ENCODE peak calls at places on chromosomes 12 and 14, in four cellular contexts. D, Q, F and J are unnamed samples.

GRCh38 chr14:104799657-104800599 is 973 bp upstream of the ZBTB42 start:
- DNase-seq in D (no peak), Q (peak), F (peak), J (peak)

GRCh38 chr14:51818748-51819386 is 41.5 kb upstream of the GNG2 start:
- DNase-seq in D (peak), Q (no peak), F (no peak), J (peak)

GRCh38 chr12:87509233-87509820 is 519.9 kb downstream of the C12orf50 start:
- DNase-seq in D (no peak), Q (peak), F (no peak), J (no peak)

GRCh38 chr12:97267803-97268202 is 194.8 kb upstream of the RMST start:
- DNase-seq in D (no peak), Q (no peak), F (no peak), J (no peak)

GRCh38 chr14:102717211-102717610 is 60.0 kb upstream of the TRAF3 start:
- DNase-seq in D (no peak), Q (no peak), F (no peak), J (no peak)

GRCh38 chr14:69600304-69600891 is 11.0 kb upstream of the SUSD6 start:
- DNase-seq in D (no peak), Q (no peak), F (no peak), J (no peak)

GRCh38 chr12:100141998-100142850 is 450 bp downstream of the BLTP3B start:
- DNase-seq in D (peak), Q (peak), F (peak), J (peak)

GRCh38 chr12:79681008-79681590 is 9.7 kb downstream of the PAWR start:
- DNase-seq in D (no peak), Q (no peak), F (no peak), J (no peak)

GRCh38 chr12:12992418-12993175 is 7.5 kb downstream of the HEBP1 start:
- DNase-seq in D (no peak), Q (no peak), F (no peak), J (no peak)

GRCh38 chr12:57476162-57476992 is 3.3 kb downstream of the ARHGAP9 start:
- DNase-seq in D (no peak), Q (peak), F (peak), J (peak)

GRCh38 chr12:16588812-16589211 is 17.1 kb downstream of the LMO3 start:
- DNase-seq in D (no peak), Q (no peak), F (no peak), J (no peak)

GRCh38 chr12:77058740-77059139 is 6.6 kb downstream of the E2F7 start:
- DNase-seq in D (no peak), Q (no peak), F (no peak), J (no peak)

GRCh38 chr12:105933671-105934665 is 204.8 kb downstream of the NUAK1 start:
- DNase-seq in D (no peak), Q (no peak), F (no peak), J (peak)

GRCh38 chr12:62840806-62841205 is 94.1 kb downstream of the PPM1H start:
- DNase-seq in D (no peak), Q (no peak), F (no peak), J (no peak)

GRCh38 chr14:91082282-91082681 is 21.8 kb upstream of the RPS6KA5 start:
- DNase-seq in D (no peak), Q (no peak), F (no peak), J (no peak)

GRCh38 chr14:63867926-63868921 is 15.4 kb downstream of the SYNE2 start:
- DNase-seq in D (no peak), Q (no peak), F (no peak), J (no peak)